ENCODE peak calls at places on chromosomes 7 and 10, in five cellular contexts. One of them, this sample, is unnamed.

GRCh38 chr7:3176112-3176836 is 124.8 kb upstream of the SDK1 start:
- DNase-seq in stimulated activated CD4-positive, alpha-beta T cell treated with anti-CD3 and anti-CD28 coated beads, Interleukin-1b, Interleukin-23, amount 100 ng/mL, for 4 hours: no peak
- DNase-seq in H54: no peak
- DNase-seq in body of pancreas: no peak
- DNase-seq in T-helper 2 cell: no peak
- DNase-seq in this sample: no peak

GRCh38 chr7:28195925-28196324 is 15.3 kb upstream of the JAZF1 start:
- DNase-seq in stimulated activated CD4-positive, alpha-beta T cell treated with anti-CD3 and anti-CD28 coated beads, Interleukin-1b, Interleukin-23, amount 100 ng/mL, for 4 hours: no peak
- DNase-seq in T-helper 2 cell: no peak
- DNase-seq in body of pancreas: no peak
- DNase-seq in H54: no peak
- DNase-seq in this sample: no peak

GRCh38 chr7:94394399-94395140 is at the start of gene COL1A2:
- DNase-seq in T-helper 2 cell: no peak
- DNase-seq in H54: peak
- DNase-seq in stimulated activated CD4-positive, alpha-beta T cell treated with anti-CD3 and anti-CD28 coated beads, Interleukin-1b, Interleukin-23, amount 100 ng/mL, for 4 hours: no peak
- DNase-seq in body of pancreas: peak
- DNase-seq in this sample: peak

GRCh38 chr7:17625038-17625437 is 315.3 kb downstream of the SNX13 start:
- DNase-seq in T-helper 2 cell: no peak
- DNase-seq in body of pancreas: no peak
- DNase-seq in H54: peak
- DNase-seq in stimulated activated CD4-positive, alpha-beta T cell treated with anti-CD3 and anti-CD28 coated beads, Interleukin-1b, Interleukin-23, amount 100 ng/mL, for 4 hours: no peak
- DNase-seq in this sample: no peak

GRCh38 chr10:8438603-8439002 is 384.1 kb downstream of the GATA3 start:
- DNase-seq in stimulated activated CD4-positive, alpha-beta T cell treated with anti-CD3 and anti-CD28 coated beads, Interleukin-1b, Interleukin-23, amount 100 ng/mL, for 4 hours: no peak
- DNase-seq in body of pancreas: no peak
- DNase-seq in T-helper 2 cell: peak
- DNase-seq in H54: no peak
- DNase-seq in this sample: no peak

GRCh38 chr10:12902135-12902572 is 99.4 kb downstream of the CCDC3 start:
- DNase-seq in H54: peak
- DNase-seq in body of pancreas: peak
- DNase-seq in T-helper 2 cell: no peak
- DNase-seq in stimulated activated CD4-positive, alpha-beta T cell treated with anti-CD3 and anti-CD28 coated beads, Interleukin-1b, Interleukin-23, amount 100 ng/mL, for 4 hours: peak
- DNase-seq in this sample: peak

GRCh38 chr10:85524001-85524400 is 842.6 kb downstream of the GRID1 start:
- DNase-seq in body of pancreas: no peak
- DNase-seq in H54: no peak
- DNase-seq in T-helper 2 cell: no peak
- DNase-seq in stimulated activated CD4-positive, alpha-beta T cell treated with anti-CD3 and anti-CD28 coated beads, Interleukin-1b, Interleukin-23, amount 100 ng/mL, for 4 hours: no peak
- DNase-seq in this sample: no peak

GRCh38 chr10:24730811-24731210 is 7.1 kb upstream of the ARHGAP21 start:
- DNase-seq in H54: no peak
- DNase-seq in stimulated activated CD4-positive, alpha-beta T cell treated with anti-CD3 and anti-CD28 coated beads, Interleukin-1b, Interleukin-23, amount 100 ng/mL, for 4 hours: no peak
- DNase-seq in T-helper 2 cell: no peak
- DNase-seq in body of pancreas: no peak
- DNase-seq in this sample: no peak

GRCh38 chr10:78623577-78624215 is 445.1 kb upstream of the ZMIZ1 start:
- DNase-seq in H54: peak
- DNase-seq in body of pancreas: peak
- DNase-seq in T-helper 2 cell: no peak
- DNase-seq in stimulated activated CD4-positive, alpha-beta T cell treated with anti-CD3 and anti-CD28 coated beads, Interleukin-1b, Interleukin-23, amount 100 ng/mL, for 4 hours: no peak
- DNase-seq in this sample: no peak

GRCh38 chr7:134533288-134533771 is 6.0 kb downstream of the AKR1B10 start:
- DNase-seq in T-helper 2 cell: no peak
- DNase-seq in body of pancreas: no peak
- DNase-seq in stimulated activated CD4-positive, alpha-beta T cell treated with anti-CD3 and anti-CD28 coated beads, Interleukin-1b, Interleukin-23, amount 100 ng/mL, for 4 hours: no peak
- DNase-seq in H54: no peak
- DNase-seq in this sample: peak